ENCODE peak calls at places on chromosomes 11 and 22, in five cellular contexts. H is A549, S is IMR-90, G is K562, C is HepG2. Q is an unnamed sample.

GRCh38 chr11:118434553-118435232 is 1.6 kb upstream of the KMT2A start:
- DNase-seq in S (peak), H (no peak), C (no peak), G (no peak), Q (no peak)

GRCh38 chr11:24592342-24592741 is 95.5 kb downstream of the LUZP2 start:
- DNase-seq in G (no peak), H (no peak), S (peak), C (no peak), Q (no peak)

GRCh38 chr11:87092159-87092558 is 54.4 kb downstream of the TMEM135 start:
- DNase-seq in H (no peak), S (no peak), C (no peak), G (no peak), Q (no peak)

GRCh38 chr22:50101870-50102565 is 12.2 kb downstream of the MOV10L1 start:
- DNase-seq in H (no peak), S (no peak), G (no peak), C (no peak), Q (no peak)

GRCh38 chr11:17552392-17553248 is 5.6 kb downstream of the OTOG start:
- DNase-seq in G (no peak), H (no peak), C (no peak), S (peak), Q (no peak)

GRCh38 chr11:16785520-16786128 is 47.2 kb downstream of the C11orf58 start:
- DNase-seq in G (peak), C (peak), S (peak), H (peak), Q (peak)

GRCh38 chr11:115502636-115503082 is 1.6 kb downstream of the CADM1 start:
- DNase-seq in H (no peak), S (no peak), G (no peak), C (peak), Q (no peak)

GRCh38 chr11:67648140-67648795 is 2.3 kb downstream of the ACY3 start:
- DNase-seq in G (peak), H (peak), C (peak), S (no peak), Q (no peak)

GRCh38 chr22:50531546-50532352 is 1.9 kb upstream of the TYMP start:
- DNase-seq in S (peak), G (no peak), H (peak), C (no peak), Q (peak)

GRCh38 chr22:30968924-30969531 is at the start of gene TUG1:
- DNase-seq in H (peak), S (peak), G (peak), C (peak), Q (peak)

DNA sequence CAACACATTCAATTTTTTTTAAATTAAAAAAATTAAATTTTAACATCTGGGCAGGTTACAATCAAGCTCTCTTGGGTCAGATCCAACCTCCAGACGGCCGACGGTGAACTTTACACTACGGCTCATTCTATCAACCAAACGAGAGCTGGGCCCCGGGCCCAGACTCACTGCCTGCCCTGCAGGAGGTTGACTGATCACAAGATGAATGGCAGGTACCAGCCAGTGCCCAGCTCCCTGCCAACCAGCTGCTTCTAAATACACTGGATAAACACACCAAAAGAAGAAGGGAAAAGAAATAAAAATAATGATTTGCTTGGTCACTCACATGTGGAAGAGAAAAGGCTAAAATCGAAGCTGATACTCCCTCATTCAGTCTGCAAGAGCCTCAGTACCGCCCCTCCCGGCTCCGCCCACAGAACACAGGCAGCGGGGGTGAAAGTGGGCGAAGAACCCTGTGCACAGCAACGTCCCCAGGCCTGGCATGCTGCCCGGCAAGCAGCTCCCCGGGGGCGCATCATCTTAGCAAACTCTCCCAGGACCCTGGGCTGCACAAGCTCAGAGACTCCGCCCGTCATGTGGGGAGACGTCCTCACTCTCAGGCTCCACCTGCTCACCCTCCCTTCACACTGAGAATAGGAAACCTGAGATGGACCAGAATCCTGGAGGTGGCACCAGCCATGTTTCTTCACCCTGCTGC is 303.4 kb downstream of the SHANK2 start:
- DNase-seq in G (no peak), C (no peak), S (no peak), H (no peak), Q (no peak)
- TF ChIP-seq MAFK in G (no peak), C (no peak), S (no peak), H (no peak), Q (no peak)

GRCh38 chr22:20438678-20439492 is 1.3 kb upstream of the SCARF2 start:
- DNase-seq in C (peak), G (peak), H (peak), S (no peak), Q (no peak)

GRCh38 chr22:20441631-20442484 is 4.2 kb upstream of the SCARF2 start:
- DNase-seq in S (no peak), H (no peak), G (no peak), C (no peak), Q (no peak)

GRCh38 chr22:20440637-20441591 is 3.3 kb upstream of the SCARF2 start:
- DNase-seq in H (no peak), G (no peak), S (no peak), C (no peak), Q (no peak)

GRCh38 chr22:20439556-20439927 is 1.9 kb upstream of the SCARF2 start:
- DNase-seq in S (no peak), H (no peak), C (no peak), G (no peak), Q (no peak)

DNA sequence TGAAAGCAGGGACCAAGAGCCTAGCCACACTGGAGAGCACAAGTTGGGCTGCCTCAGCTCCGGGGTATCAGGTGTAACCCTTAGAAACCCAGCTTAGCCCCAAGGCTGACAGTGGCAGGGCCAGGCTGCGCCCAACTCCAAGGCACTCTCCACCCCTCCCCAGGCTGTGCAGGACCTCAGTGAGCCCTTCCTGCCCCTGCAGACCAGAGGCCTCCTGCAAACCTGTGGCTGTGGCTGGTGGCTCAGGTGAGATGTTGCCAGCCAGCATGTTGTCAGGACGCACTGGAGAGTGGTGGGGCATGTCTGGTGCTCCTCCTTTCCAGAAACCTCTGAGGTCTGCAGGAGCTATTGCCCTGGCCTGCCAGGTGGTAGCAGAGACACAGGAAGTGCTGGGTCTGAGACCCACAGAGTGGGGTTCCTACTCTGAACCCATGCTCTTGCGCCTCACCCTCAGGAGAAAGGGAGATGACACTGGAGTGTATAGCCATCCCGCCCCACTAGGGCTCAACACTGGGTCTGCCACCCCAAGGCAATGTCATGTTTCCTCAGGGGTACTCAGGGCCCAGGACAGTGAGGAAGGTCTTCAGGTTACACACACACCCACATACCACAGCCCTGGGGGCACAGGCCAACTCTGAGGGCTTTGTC is 2.4 kb upstream of the SCARF2 start:
- DNase-seq in G (no peak), C (no peak), H (no peak), S (no peak), Q (no peak)
- TF ChIP-seq MAFK in G (no peak), C (no peak), H (no peak), S (no peak), Q (no peak)

DNA sequence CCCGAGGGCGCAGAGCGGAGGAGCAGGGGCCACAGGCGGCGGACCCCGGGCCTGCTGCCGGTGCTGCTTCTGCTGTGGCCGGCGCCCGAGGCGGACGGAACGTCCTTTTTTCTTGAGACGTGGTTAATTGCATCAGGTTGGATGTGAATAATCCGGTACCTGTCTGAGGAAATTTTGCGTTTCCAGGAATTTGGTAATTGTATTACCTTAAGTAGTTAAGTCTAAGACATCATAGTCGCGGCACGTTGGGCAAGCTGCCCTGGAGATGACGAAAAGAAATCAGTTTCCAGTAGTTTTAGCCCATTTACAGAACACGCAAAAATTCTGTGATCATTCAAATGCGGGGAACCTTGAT is 752 bp downstream of the SPECC1L start:
- DNase-seq in G (no peak), S (peak), H (peak), C (no peak), Q (no peak)
- TF ChIP-seq MAFK in G (no peak), S (no peak), H (no peak), C (no peak), Q (no peak)

GRCh38 chr11:93784152-93784934 is at the start of gene MED17:
- DNase-seq in C (peak), G (peak), S (peak), H (peak), Q (peak)

GRCh38 chr11:93783362-93783761 is 720 bp upstream of the MED17 start:
- DNase-seq in H (no peak), C (no peak), S (no peak), G (no peak), Q (no peak)

GRCh38 chr11:93783767-93784151 is 323 bp upstream of the MED17 start:
- DNase-seq in C (no peak), H (no peak), S (no peak), G (no peak), Q (no peak)

GRCh38 chr11:93784935-93785360 is 866 bp downstream of the MED17 start:
- DNase-seq in G (peak), C (no peak), H (no peak), S (no peak), Q (no peak)
- TF ChIP-seq MAFK in G (no peak), C (no peak), H (no peak), S (no peak), Q (no peak)

GRCh38 chr11:9573775-9574555 is 495 bp downstream of the WEE1 start:
- DNase-seq in G (no peak), S (no peak), H (no peak), C (no peak), Q (no peak)

GRCh38 chr11:9573054-9573774 is at the start of gene WEE1:
- DNase-seq in G (peak), C (peak), S (peak), H (peak), Q (peak)

GRCh38 chr11:9574806-9575530 is 1.5 kb downstream of the WEE1 start:
- DNase-seq in H (peak), S (peak), G (peak), C (peak), Q (peak)

GRCh38 chr11:9575531-9576240 is 2.2 kb downstream of the WEE1 start:
- DNase-seq in S (no peak), H (no peak), C (no peak), G (no peak), Q (no peak)

GRCh38 chr11:9574556-9574805 is 1.0 kb downstream of the WEE1 start:
- DNase-seq in H (peak), G (no peak), C (no peak), S (no peak), Q (no peak)
- TF ChIP-seq MAFK in H (no peak), G (no peak), C (no peak), S (no peak), Q (no peak)

Q was measured in H1.